ENCODE peak calls at places on chromosomes 6 and 20, in eight cellular contexts. P, E, K, Y, C, U, T and N are unnamed samples. For H3K9me3, the result is how much of the 10 kb centered on the place peaks cover.

GRCh38 chr6:136582702-136583471 is 32.7 kb upstream of the MAP7 start:
- DNase-seq in P (peak), E (no peak), K (no peak), Y (no peak), C (no peak), U (no peak), T (no peak), N (no peak)

GRCh38 chr6:85132091-85132490 is 317.8 kb upstream of the NT5E start:
- DNase-seq in P (no peak), E (no peak), K (no peak), Y (no peak), C (no peak), U (no peak), T (no peak), N (no peak)

GRCh38 chr20:25035924-25036323 is 22.0 kb downstream of the ACSS1 start:
- DNase-seq in P (no peak), E (no peak), K (no peak), Y (no peak), C (no peak), U (no peak), T (no peak), N (no peak)

GRCh38 chr6:130937942-130938604 is 110.9 kb downstream of the SMLR1 start:
- DNase-seq in P (no peak), E (no peak), K (no peak), Y (no peak), C (no peak), U (no peak), T (no peak), N (no peak)

GRCh38 chr6:161919711-161920110 is 645.9 kb upstream of the AGPAT4 start:
- DNase-seq in P (no peak), E (no peak), K (no peak), Y (no peak), C (no peak), U (no peak), T (no peak), N (no peak)

GRCh38 chr20:39839406-39840119 is 849.5 kb downstream of the MAFB start:
- DNase-seq in P (no peak), E (no peak), K (no peak), Y (no peak), C (no peak), U (no peak), T (no peak), N (no peak)

GRCh38 chr6:127343753-127344659 is 597 bp upstream of the ECHDC1 start:
- DNase-seq in P (no peak), E (no peak), K (no peak), Y (no peak), C (no peak), U (no peak), T (no peak), N (no peak)

GRCh38 chr6:110756817-110757216 is 58.5 kb downstream of the CDK19 start:
- DNase-seq in P (no peak), E (no peak), K (no peak), Y (no peak), C (no peak), U (no peak), T (no peak), N (no peak)

GRCh38 chr6:84450018-84450417 is 222.6 kb upstream of the CEP162 start:
- DNase-seq in P (no peak), E (no peak), K (no peak), Y (no peak), C (no peak), U (no peak), T (no peak), N (no peak)

DNA sequence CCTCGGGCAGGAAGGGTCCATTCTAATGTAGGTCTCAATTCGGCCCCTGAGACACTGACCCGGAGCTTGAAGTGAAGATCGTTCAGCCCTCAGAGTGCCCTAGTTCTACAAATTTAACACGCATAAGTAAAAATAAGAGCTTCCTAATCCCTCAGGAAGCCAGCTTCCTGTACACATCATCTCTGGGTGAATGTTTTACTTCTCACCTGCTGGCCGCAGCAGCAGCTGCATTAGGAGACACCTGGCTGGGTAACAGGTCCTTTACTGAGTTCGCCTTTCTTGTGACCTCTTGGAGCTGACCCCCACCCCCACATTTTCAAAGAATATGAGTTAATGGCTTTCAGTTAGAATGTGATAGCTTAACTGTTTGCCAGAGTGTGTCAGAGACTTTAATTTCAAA is 165.0 kb downstream of the SMOC2 start:
- DNase-seq in P (no peak), E (no peak), K (no peak), Y (no peak), C (no peak), U (no peak), T (peak), N (peak)
- H3K9me3 ChIP-seq in P (under half), E (under half), K (under half), Y (under half), C (under half), U (under half), T (under half), N (under half)

GRCh38 chr20:58390659-58391035 is 1.6 kb downstream of the VAPB start:
- DNase-seq in P (no peak), E (no peak), K (no peak), Y (no peak), C (no peak), U (no peak), T (no peak), N (no peak)

GRCh38 chr20:58388028-58388601 is 914 bp upstream of the VAPB start:
- DNase-seq in P (no peak), E (no peak), K (no peak), Y (no peak), C (no peak), U (no peak), T (no peak), N (no peak)

GRCh38 chr20:58389968-58390658 is 1.1 kb downstream of the VAPB start:
- DNase-seq in P (no peak), E (no peak), K (no peak), Y (no peak), C (no peak), U (no peak), T (no peak), N (no peak)

GRCh38 chr20:58389324-58389967 is 417 bp downstream of the VAPB start:
- DNase-seq in P (no peak), E (no peak), K (no peak), Y (no peak), C (peak), U (peak), T (peak), N (peak)

GRCh38 chr20:58388882-58389323 is at the start of gene VAPB:
- DNase-seq in P (peak), E (peak), K (peak), Y (peak), C (peak), U (peak), T (peak), N (peak)
- TF ChIP-seq CTCF in P (no peak), E (no peak), K (no peak), Y (no peak), C (no peak), U (no peak), T (no peak), N (no peak)

GRCh38 chr20:49281913-49282467 is 4.1 kb upstream of the ZNFX1 start:
- DNase-seq in P (no peak), E (no peak), K (no peak), Y (no peak), C (no peak), U (no peak), T (peak), N (no peak)

GRCh38 chr20:49279677-49280462 is 2.0 kb upstream of the ZNFX1 start:
- DNase-seq in P (no peak), E (no peak), K (no peak), Y (no peak), C (no peak), U (no peak), T (no peak), N (no peak)

GRCh38 chr20:49282584-49283171 is 4.8 kb upstream of the ZNFX1 start:
- DNase-seq in P (no peak), E (no peak), K (no peak), Y (no peak), C (no peak), U (no peak), T (no peak), N (no peak)

GRCh38 chr20:49280463-49281058 is 2.7 kb upstream of the ZNFX1 start:
- DNase-seq in P (no peak), E (no peak), K (no peak), Y (no peak), C (no peak), U (no peak), T (no peak), N (no peak)

DNA sequence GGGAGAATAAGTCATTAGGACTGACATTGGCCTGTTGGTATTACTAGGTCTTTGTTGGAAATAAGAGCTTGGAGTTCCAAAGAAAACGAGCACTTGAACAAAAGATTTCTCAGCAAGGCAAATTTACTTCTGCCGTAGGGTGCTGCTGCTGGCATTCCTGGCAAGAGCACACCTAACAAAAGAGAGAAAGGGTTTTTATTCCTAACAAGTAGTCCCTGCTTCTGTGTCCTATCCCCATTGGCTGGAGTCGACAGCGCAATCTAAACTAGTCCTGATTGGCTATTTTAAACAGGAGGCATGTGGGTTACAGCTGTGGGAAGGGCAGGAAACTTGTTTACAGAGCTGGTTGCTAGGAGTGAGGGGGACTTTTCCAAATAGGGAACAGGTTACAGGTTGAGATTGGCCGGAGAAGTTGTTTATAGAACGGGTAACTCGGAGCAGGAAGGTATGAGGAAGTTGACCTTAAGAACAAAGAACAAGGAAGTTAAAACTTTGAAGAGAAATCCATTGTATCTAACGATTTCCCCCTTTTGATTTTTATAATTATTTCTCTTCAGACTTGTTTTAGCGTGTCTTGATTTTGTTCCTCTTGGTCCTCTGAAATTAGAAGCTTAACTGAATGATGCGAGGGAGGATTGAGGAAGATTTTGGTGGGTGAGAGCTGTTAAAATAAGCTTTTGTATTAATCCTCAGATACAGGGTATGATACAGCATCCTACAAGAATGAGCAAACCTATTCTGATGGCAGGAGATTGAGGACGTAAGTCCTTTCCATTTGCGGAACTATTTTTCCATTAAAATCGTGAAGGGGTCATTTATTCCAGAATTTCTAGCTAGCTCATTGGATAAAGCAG is 3.4 kb upstream of the ZNFX1 start:
- DNase-seq in P (no peak), E (no peak), K (no peak), Y (no peak), C (no peak), U (no peak), T (no peak), N (no peak)
- H3K9me3 ChIP-seq in P (under half), E (under half), K (under half), Y (under half), C (under half), U (under half), T (under half), N (half or more)

DNA sequence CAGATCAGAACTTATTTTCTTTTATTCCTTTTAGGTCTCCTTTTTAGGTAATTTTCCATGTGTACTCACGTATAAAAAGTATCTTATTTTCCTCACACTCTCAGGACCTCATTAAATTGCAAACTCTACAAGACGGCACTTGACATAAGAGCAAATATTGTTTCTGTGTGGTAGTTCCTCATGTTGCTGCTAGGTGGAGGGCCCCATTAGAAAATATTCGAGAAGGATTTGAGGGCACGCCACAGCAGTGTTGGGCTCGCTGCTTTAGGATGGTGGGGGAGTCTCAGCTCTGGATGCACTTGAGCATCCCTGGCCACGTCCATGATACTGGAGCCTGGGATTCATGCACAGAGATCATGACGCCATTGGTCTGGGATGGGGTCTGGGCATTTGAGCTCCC is 64.9 kb upstream of the ZFP64 start:
- DNase-seq in P (no peak), E (no peak), K (no peak), Y (no peak), C (no peak), U (no peak), T (no peak), N (no peak)
- TF ChIP-seq CTCF in P (no peak), E (no peak), K (no peak), Y (no peak), C (no peak), U (no peak), T (no peak), N (peak)

GRCh38 chr6:55778704-55779103 is 96.7 kb downstream of the BMP5 start:
- DNase-seq in P (no peak), E (no peak), K (no peak), Y (no peak), C (no peak), U (no peak), T (no peak), N (no peak)

GRCh38 chr6:55774542-55775318 is 100.7 kb downstream of the BMP5 start:
- DNase-seq in P (no peak), E (no peak), K (no peak), Y (no peak), C (no peak), U (no peak), T (no peak), N (no peak)

GRCh38 chr6:55777461-55777860 is 97.9 kb downstream of the BMP5 start:
- DNase-seq in P (no peak), E (no peak), K (no peak), Y (no peak), C (no peak), U (no peak), T (no peak), N (no peak)

GRCh38 chr6:55773620-55774019 is 101.8 kb downstream of the BMP5 start:
- DNase-seq in P (no peak), E (no peak), K (no peak), Y (no peak), C (no peak), U (no peak), T (no peak), N (no peak)

DNA sequence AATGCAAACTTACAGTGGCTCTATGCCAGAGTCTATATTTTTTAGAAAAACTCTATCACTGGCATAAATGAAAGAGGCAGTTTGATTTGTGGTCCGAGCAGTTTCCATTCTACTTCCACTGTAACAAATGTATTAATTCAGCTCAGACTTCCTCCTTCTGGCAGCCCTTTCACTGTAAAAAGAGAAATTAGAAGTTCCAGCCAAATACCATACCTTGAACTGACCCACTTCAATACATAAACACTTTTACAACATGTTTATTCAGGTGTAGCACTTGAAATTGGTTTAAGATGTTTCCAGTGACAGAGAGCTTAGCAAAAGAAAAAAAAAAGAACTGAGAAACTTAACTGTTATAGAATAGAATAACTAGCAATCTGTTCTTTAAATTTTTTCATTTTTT is 99.3 kb downstream of the BMP5 start:
- DNase-seq in P (no peak), E (no peak), K (no peak), Y (no peak), C (no peak), U (no peak), T (no peak), N (no peak)
- H3K9me3 ChIP-seq in P (under half), E (under half), K (under half), Y (under half), C (under half), U (under half), T (under half), N (under half)

GRCh38 chr6:3801960-3802359 is 47.2 kb upstream of the FAM50B start:
- DNase-seq in P (no peak), E (no peak), K (no peak), Y (no peak), C (no peak), U (no peak), T (no peak), N (no peak)
- TF ChIP-seq CTCF in P (no peak), E (no peak), K (no peak), Y (no peak), C (no peak), U (no peak), T (no peak), N (no peak)

DNA sequence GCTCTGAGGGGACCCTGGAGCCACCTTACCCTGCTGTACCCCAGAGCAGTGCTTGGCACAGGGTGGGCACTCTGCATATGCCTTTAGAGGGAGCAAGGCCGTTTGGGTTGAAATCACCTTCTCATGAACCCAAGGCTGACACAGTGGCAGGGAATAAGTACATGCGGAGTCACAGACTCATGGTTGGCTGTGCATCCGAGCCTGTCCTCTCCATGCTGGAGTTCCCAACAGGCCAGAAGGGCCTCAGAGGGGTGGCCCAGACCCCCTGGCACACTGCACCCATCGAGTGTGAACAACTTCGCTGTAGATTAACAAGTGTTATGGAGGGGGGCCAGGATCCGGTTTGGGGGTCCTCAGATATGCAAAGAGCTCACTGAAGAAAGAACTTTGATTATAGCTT is 21.0 kb upstream of the IRF4 start:
- DNase-seq in P (no peak), E (no peak), K (no peak), Y (no peak), C (no peak), U (no peak), T (peak), N (no peak)
- H3K9me3 ChIP-seq in P (under half), E (under half), K (under half), Y (under half), C (under half), U (under half), T (under half), N (under half)

GRCh38 chr6:692858-693736 is at the start of gene EXOC2:
- DNase-seq in P (peak), E (peak), K (peak), Y (peak), C (peak), U (peak), T (peak), N (peak)
- TF ChIP-seq CTCF in P (no peak), E (no peak), K (peak), Y (no peak), C (no peak), U (no peak), T (no peak), N (peak)

DNA sequence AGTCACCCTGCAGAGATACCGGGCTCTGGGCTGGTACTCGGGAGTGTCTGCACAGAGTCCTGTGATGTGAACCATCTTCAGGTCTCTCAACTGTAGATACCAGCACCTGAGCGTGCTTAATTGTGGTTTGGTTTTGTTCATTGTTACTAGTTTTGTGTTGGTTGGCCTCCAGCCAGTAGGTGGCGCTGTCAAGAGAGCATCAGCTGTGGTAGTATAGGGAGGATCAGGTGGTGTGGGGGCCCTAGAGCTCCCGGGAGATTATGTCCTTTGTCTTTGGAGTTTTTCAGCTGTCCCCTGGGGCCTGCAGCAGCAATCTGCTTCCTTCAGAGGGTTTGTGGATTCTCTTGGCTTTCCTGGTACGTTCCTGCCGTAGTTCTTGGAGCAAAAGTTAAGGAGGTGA is 67.9 kb downstream of the CDYL start:
- DNase-seq in P (no peak), E (no peak), K (no peak), Y (no peak), C (no peak), U (peak), T (no peak), N (peak)
- H3K9me3 ChIP-seq in P (under half), E (under half), K (under half), Y (under half), C (under half), U (under half), T (under half), N (under half)

DNA sequence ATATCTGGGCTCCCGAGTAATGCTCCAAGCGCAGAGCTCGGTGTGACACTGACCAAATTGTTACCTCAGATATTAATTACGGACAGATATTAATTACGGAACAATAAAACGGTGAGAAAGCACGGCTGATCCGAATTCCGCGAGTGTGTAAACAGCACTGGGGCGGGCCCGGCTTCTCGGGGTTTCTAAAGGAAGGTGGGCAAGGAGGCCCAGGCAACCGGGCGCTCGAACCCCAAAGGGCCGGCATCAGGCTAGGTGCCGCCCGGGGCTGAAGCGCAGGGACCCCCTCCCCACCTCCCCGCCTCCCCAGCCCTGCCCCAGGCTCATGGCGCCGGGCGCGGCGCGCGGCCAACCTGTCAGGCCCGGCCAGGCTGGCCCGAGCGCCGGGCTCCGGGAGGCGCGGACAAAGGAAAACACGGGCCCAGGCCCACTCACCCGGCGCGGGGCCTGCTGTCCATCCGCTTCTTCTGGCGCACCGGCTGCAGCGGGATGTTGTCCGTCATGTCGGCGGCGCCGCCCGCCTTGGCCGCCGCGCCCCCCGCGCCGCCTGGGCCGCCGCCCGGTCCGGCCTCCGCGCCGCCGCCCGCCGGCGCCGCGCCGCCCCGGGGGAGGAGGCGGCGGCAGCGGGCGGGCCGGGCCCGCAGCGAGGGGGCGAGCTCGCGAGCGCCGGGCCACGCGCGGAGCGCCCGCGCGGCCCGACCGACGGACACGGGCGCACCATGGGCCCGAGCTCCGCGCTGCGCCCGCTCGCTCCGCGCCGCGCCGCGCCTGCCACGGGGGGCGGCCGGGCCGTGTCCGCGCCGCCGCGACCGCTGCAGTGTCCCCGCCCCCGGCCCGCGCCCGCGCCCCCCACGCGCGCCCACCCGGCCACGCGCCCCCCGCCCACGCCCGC is at the start of gene ATP9A:
- DNase-seq in P (no peak), E (peak), K (peak), Y (no peak), C (peak), U (peak), T (peak), N (peak)
- TF ChIP-seq CTCF in P (no peak), E (no peak), K (no peak), Y (peak), C (no peak), U (no peak), T (no peak), N (no peak)